ENCODE peak calls at places on chromosomes 6 and 20, in ten cellular contexts. K, D, Y, M, N, O, V, Q, L and S are unnamed samples.

GRCh38 chr20:63116412-63117106 is 99.4 kb downstream of the YTHDF1 start:
- DNase-seq in K (peak; percentile 93), D (peak; percentile 93), Y (peak; percentile 90), M (peak; percentile 21), N (no peak), O (peak; percentile 67), V (no peak), Q (no peak), L (no peak), S (peak; percentile 63)

GRCh38 chr6:2432258-2432657 is 186.9 kb upstream of the GMDS start:
- DNase-seq in K (no peak), D (peak; percentile 93), Y (no peak), M (no peak), N (no peak), O (no peak), V (no peak), Q (no peak), L (no peak), S (no peak)

GRCh38 chr6:113796040-113796439 is 61.1 kb upstream of the MARCKS start:
- DNase-seq in K (no peak), D (no peak), Y (no peak), M (no peak), N (no peak), O (no peak), V (no peak), Q (no peak), L (no peak), S (no peak)

GRCh38 chr6:2790588-2790987 is 25.4 kb downstream of the WRNIP1 start:
- DNase-seq in K (peak; percentile 53), D (peak; percentile 97), Y (no peak), M (no peak), N (no peak), O (no peak), V (no peak), Q (no peak), L (no peak), S (no peak)

GRCh38 chr6:17914651-17915050 is 72.8 kb downstream of the KIF13A start:
- DNase-seq in K (no peak), D (no peak), Y (no peak), M (no peak), N (no peak), O (no peak), V (no peak), Q (no peak), L (no peak), S (no peak)

GRCh38 chr6:41921712-41921998 is 356 bp downstream of the BYSL start:
- DNase-seq in K (no peak), D (no peak), Y (no peak), M (no peak), N (no peak), O (no peak), V (no peak), Q (no peak), L (no peak), S (no peak)

GRCh38 chr6:3328145-3328544 is 69.4 kb downstream of the PSMG4 start:
- DNase-seq in K (no peak), D (no peak), Y (no peak), M (no peak), N (no peak), O (no peak), V (no peak), Q (no peak), L (no peak), S (no peak)

GRCh38 chr6:122645256-122645655 is 35.1 kb downstream of the PKIB start:
- DNase-seq in K (no peak), D (no peak), Y (no peak), M (no peak), N (no peak), O (no peak), V (no peak), Q (no peak), L (no peak), S (no peak)

GRCh38 chr6:36917541-36918193 is 31.9 kb downstream of the C6orf89 start:
- DNase-seq in K (no peak), D (no peak), Y (no peak), M (no peak), N (no peak), O (no peak), V (no peak), Q (no peak), L (no peak), S (no peak)

GRCh38 chr6:81938991-81939773 is 186.7 kb upstream of the TENT5A start:
- DNase-seq in K (no peak), D (no peak), Y (no peak), M (no peak), N (no peak), O (no peak), V (no peak), Q (no peak), L (no peak), S (no peak)

GRCh38 chr6:79671605-79672266 is 40.6 kb downstream of the SH3BGRL2 start:
- DNase-seq in K (no peak), D (peak; percentile 45), Y (no peak), M (peak; percentile 59), N (peak; percentile 30), O (no peak), V (peak; percentile 3), Q (peak; percentile 52), L (no peak), S (no peak)

GRCh38 chr6:71510057-71510713 is 221.6 kb downstream of the OGFRL1 start:
- DNase-seq in K (peak; percentile 52), D (peak; percentile 73), Y (peak; percentile 6), M (no peak), N (no peak), O (no peak), V (no peak), Q (no peak), L (peak; percentile 19), S (no peak)

GRCh38 chr6:6610031-6610591 is 21.6 kb downstream of the LY86 start:
- DNase-seq in K (no peak), D (no peak), Y (no peak), M (peak; percentile 51), N (peak; percentile 18), O (no peak), V (no peak), Q (no peak), L (no peak), S (no peak)

GRCh38 chr20:47815866-47816265 is 30.6 kb upstream of the SULF2 start:
- DNase-seq in K (no peak), D (no peak), Y (no peak), M (no peak), N (no peak), O (no peak), V (no peak), Q (no peak), L (no peak), S (no peak)

GRCh38 chr6:135209803-135210202 is 28.7 kb downstream of the MYB start:
- DNase-seq in K (no peak), D (no peak), Y (no peak), M (no peak), N (no peak), O (no peak), V (no peak), Q (no peak), L (no peak), S (no peak)

GRCh38 chr20:14991023-14991422 is 653.6 kb upstream of the FLRT3 start:
- DNase-seq in K (no peak), D (no peak), Y (no peak), M (no peak), N (no peak), O (no peak), V (no peak), Q (no peak), L (no peak), S (no peak)

GRCh38 chr20:61045876-61046585 is 206.0 kb upstream of the CDH4 start:
- DNase-seq in K (no peak), D (no peak), Y (peak; percentile 57), M (no peak), N (no peak), O (peak; percentile 80), V (no peak), Q (no peak), L (no peak), S (no peak)

GRCh38 chr6:116329156-116329555 is 41.6 kb upstream of the DSE start:
- DNase-seq in K (no peak), D (no peak), Y (no peak), M (no peak), N (no peak), O (no peak), V (no peak), Q (no peak), L (no peak), S (no peak)

GRCh38 chr6:45024610-45025009 is 303.5 kb upstream of the RUNX2 start:
- DNase-seq in K (no peak), D (no peak), Y (no peak), M (no peak), N (no peak), O (no peak), V (no peak), Q (no peak), L (no peak), S (no peak)

GRCh38 chr6:35036059-35036827 is 104.9 kb downstream of the TCP11 start:
- DNase-seq in K (no peak), D (no peak), Y (no peak), M (no peak), N (no peak), O (no peak), V (no peak), Q (no peak), L (no peak), S (no peak)

GRCh38 chr6:138401960-138402832 is 1.8 kb upstream of the HEBP2 start:
- DNase-seq in K (no peak), D (no peak), Y (no peak), M (no peak), N (no peak), O (no peak), V (no peak), Q (no peak), L (no peak), S (no peak)

GRCh38 chr6:40922281-40922680 is 116.7 kb downstream of the UNC5CL start:
- DNase-seq in K (no peak), D (no peak), Y (no peak), M (no peak), N (no peak), O (no peak), V (no peak), Q (no peak), L (no peak), S (no peak)

GRCh38 chr6:43093361-43094289 is 17.5 kb downstream of the PTK7 start:
- DNase-seq in K (no peak), D (peak; percentile 30), Y (no peak), M (no peak), N (no peak), O (no peak), V (no peak), Q (no peak), L (no peak), S (peak; percentile 67)